ENCODE peak calls at places on chromosomes 1 and 21, in eight cellular contexts. One of them, this sample, is unnamed.

GRCh38 chr1:224343679-224344078 is 13.0 kb upstream of the CNIH4 start:
- DNase-seq in brain microvascular endothelial cell: no peak
- DNase-seq in H1: no peak
- DNase-seq in tibial nerve: no peak
- DNase-seq in left ventricle myocardium inferior: no peak
- DNase-seq in PC-3: no peak
- DNase-seq in fibroblast of lung: peak
- DNase-seq in tibial artery: no peak
- DNase-seq in this sample: no peak

GRCh38 chr1:29851666-29852065 is 615.3 kb downstream of the PTPRU start:
- DNase-seq in brain microvascular endothelial cell: no peak
- DNase-seq in H1: no peak
- DNase-seq in tibial nerve: no peak
- DNase-seq in left ventricle myocardium inferior: no peak
- DNase-seq in PC-3: peak
- DNase-seq in fibroblast of lung: no peak
- DNase-seq in tibial artery: no peak
- DNase-seq in this sample: no peak

GRCh38 chr1:165354739-165355138 is 1.8 kb downstream of the LMX1A start:
- DNase-seq in brain microvascular endothelial cell: no peak
- DNase-seq in H1: no peak
- DNase-seq in tibial nerve: no peak
- DNase-seq in left ventricle myocardium inferior: no peak
- DNase-seq in PC-3: no peak
- DNase-seq in fibroblast of lung: no peak
- DNase-seq in tibial artery: no peak
- DNase-seq in this sample: no peak

GRCh38 chr1:17135530-17135929 is 16.3 kb upstream of the PADI2 start:
- DNase-seq in brain microvascular endothelial cell: no peak
- DNase-seq in H1: no peak
- DNase-seq in tibial nerve: no peak
- DNase-seq in left ventricle myocardium inferior: no peak
- DNase-seq in PC-3: no peak
- DNase-seq in fibroblast of lung: no peak
- DNase-seq in tibial artery: no peak
- DNase-seq in this sample: no peak

GRCh38 chr1:107883562-107883961 is 81.4 kb downstream of the VAV3 start:
- DNase-seq in brain microvascular endothelial cell: no peak
- DNase-seq in H1: no peak
- DNase-seq in tibial nerve: no peak
- DNase-seq in left ventricle myocardium inferior: no peak
- DNase-seq in PC-3: no peak
- DNase-seq in fibroblast of lung: peak
- DNase-seq in tibial artery: no peak
- DNase-seq in this sample: no peak

GRCh38 chr1:98704474-98704873 is 43.0 kb downstream of the SNX7 start:
- DNase-seq in brain microvascular endothelial cell: peak
- DNase-seq in H1: no peak
- DNase-seq in tibial nerve: no peak
- DNase-seq in left ventricle myocardium inferior: no peak
- DNase-seq in PC-3: no peak
- DNase-seq in fibroblast of lung: peak
- DNase-seq in tibial artery: no peak
- DNase-seq in this sample: no peak

GRCh38 chr1:229070168-229070567 is 200.7 kb upstream of the RAB4A start:
- DNase-seq in brain microvascular endothelial cell: peak
- DNase-seq in H1: no peak
- DNase-seq in tibial nerve: peak
- DNase-seq in left ventricle myocardium inferior: peak
- DNase-seq in PC-3: peak
- DNase-seq in fibroblast of lung: peak
- DNase-seq in tibial artery: peak
- DNase-seq in this sample: peak

GRCh38 chr1:100543640-100544039 is 5.7 kb downstream of the GPR88 start:
- DNase-seq in brain microvascular endothelial cell: no peak
- DNase-seq in H1: peak
- DNase-seq in tibial nerve: no peak
- DNase-seq in left ventricle myocardium inferior: no peak
- DNase-seq in PC-3: peak
- DNase-seq in fibroblast of lung: no peak
- DNase-seq in tibial artery: no peak
- DNase-seq in this sample: peak

GRCh38 chr1:234638832-234639799 is 29.1 kb upstream of the IRF2BP2 start:
- DNase-seq in brain microvascular endothelial cell: no peak
- DNase-seq in H1: no peak
- DNase-seq in tibial nerve: no peak
- DNase-seq in left ventricle myocardium inferior: no peak
- DNase-seq in PC-3: peak
- DNase-seq in fibroblast of lung: no peak
- DNase-seq in tibial artery: no peak
- DNase-seq in this sample: no peak

GRCh38 chr1:78045850-78046778 is at the start of gene GIPC2:
- DNase-seq in brain microvascular endothelial cell: no peak
- DNase-seq in H1: peak
- DNase-seq in tibial nerve: no peak
- DNase-seq in left ventricle myocardium inferior: peak
- DNase-seq in PC-3: no peak
- DNase-seq in fibroblast of lung: peak
- DNase-seq in tibial artery: peak
- DNase-seq in this sample: peak

DNA sequence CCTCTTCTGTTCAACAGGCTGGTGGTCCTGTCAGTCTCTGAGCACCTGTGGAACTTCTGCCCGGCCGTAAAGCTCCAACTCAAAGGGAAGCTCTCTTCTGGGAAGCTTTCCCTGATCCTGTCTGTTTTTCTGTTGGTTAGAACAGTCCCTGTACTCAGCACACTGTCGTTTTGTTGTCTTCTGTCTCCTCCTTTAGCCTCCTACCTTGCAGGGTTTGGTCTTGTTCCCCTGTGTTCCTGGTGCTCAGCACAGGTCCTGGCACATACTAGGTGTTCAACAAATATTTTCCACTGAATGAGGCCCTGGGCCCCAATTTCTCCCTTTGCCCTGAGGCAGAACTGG is 328 bp upstream of the KDF1 start:
- DNase-seq in brain microvascular endothelial cell: no peak
- DNase-seq in H1: no peak
- DNase-seq in tibial nerve: no peak
- DNase-seq in left ventricle myocardium inferior: no peak
- DNase-seq in PC-3: no peak
- DNase-seq in fibroblast of lung: no peak
- DNase-seq in tibial artery: no peak
- DNase-seq in this sample: no peak
- H3K27ac ChIP-seq in brain microvascular endothelial cell: no peak
- H3K27ac ChIP-seq in H1: peak
- H3K27ac ChIP-seq in tibial nerve: no peak
- H3K27ac ChIP-seq in left ventricle myocardium inferior: no peak
- H3K27ac ChIP-seq in PC-3: no peak
- H3K27ac ChIP-seq in fibroblast of lung: no peak
- H3K27ac ChIP-seq in tibial artery: no peak
- H3K27ac ChIP-seq in this sample: no peak

GRCh38 chr1:1401457-1402010 is 2.4 kb upstream of the CCNL2 start:
- DNase-seq in brain microvascular endothelial cell: no peak
- DNase-seq in H1: no peak
- DNase-seq in tibial nerve: no peak
- DNase-seq in left ventricle myocardium inferior: no peak
- DNase-seq in PC-3: no peak
- DNase-seq in fibroblast of lung: no peak
- DNase-seq in tibial artery: no peak
- DNase-seq in this sample: no peak

GRCh38 chr1:1402081-1402900 is 3.2 kb upstream of the CCNL2 start:
- DNase-seq in brain microvascular endothelial cell: peak
- DNase-seq in H1: peak
- DNase-seq in tibial nerve: no peak
- DNase-seq in left ventricle myocardium inferior: no peak
- DNase-seq in PC-3: peak
- DNase-seq in fibroblast of lung: peak
- DNase-seq in tibial artery: no peak
- DNase-seq in this sample: peak

GRCh38 chr1:1399870-1400575 is 888 bp upstream of the CCNL2 start:
- DNase-seq in brain microvascular endothelial cell: no peak
- DNase-seq in H1: no peak
- DNase-seq in tibial nerve: no peak
- DNase-seq in left ventricle myocardium inferior: no peak
- DNase-seq in PC-3: peak
- DNase-seq in fibroblast of lung: peak
- DNase-seq in tibial artery: no peak
- DNase-seq in this sample: no peak

GRCh38 chr1:1399187-1399869 is at the start of gene CCNL2:
- DNase-seq in brain microvascular endothelial cell: peak
- DNase-seq in H1: peak
- DNase-seq in tibial nerve: peak
- DNase-seq in left ventricle myocardium inferior: peak
- DNase-seq in PC-3: peak
- DNase-seq in fibroblast of lung: peak
- DNase-seq in tibial artery: peak
- DNase-seq in this sample: peak

DNA sequence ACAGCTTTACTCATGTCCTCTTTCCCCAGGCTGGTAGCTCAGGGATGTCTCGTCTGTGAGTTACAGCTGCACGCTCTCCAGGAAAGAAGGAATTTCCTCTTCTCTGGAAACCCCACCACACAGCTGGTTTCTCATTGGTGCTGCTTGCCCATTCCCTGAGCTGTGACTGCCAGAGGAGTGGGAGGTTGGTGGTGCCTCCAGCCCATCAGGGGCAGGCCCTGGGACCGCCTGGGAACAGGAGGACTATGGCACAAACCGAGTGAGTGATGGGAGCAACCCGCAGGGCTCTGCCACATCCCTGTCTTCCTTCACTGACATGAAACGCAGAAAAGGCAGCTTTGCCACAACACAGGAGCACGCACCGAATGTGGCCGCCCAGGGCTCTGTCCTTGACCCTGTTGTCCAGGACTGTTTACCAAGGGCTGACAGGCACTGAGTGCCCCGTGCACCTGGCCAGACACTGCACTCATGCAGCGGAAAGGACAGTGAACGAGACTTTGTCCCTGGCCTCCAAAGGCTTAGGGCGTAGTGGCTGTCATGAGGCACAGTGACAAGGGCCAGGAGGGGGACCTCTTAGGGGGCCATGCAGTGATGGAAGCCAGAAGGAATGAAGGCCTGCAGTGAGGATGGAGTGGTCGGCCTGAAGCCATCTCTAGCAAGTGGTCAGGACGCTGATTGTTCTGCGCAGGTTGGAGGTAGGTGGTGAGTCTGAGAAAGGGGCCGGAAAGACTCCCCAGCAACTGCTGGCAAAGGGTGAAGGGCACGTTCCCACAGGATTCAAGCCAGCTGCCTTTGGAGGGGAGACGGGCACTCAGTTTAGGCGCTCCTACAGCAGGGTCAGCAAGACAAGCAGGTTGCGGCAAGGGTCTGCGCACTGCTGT is 1.7 kb upstream of the CCNL2 start:
- DNase-seq in brain microvascular endothelial cell: no peak
- DNase-seq in H1: no peak
- DNase-seq in tibial nerve: no peak
- DNase-seq in left ventricle myocardium inferior: no peak
- DNase-seq in PC-3: no peak
- DNase-seq in fibroblast of lung: no peak
- DNase-seq in tibial artery: no peak
- DNase-seq in this sample: no peak
- H3K4me3 ChIP-seq in brain microvascular endothelial cell: peak
- H3K4me3 ChIP-seq in H1: peak
- H3K4me3 ChIP-seq in tibial nerve: no peak
- H3K4me3 ChIP-seq in left ventricle myocardium inferior: peak
- H3K4me3 ChIP-seq in PC-3: peak
- H3K4me3 ChIP-seq in fibroblast of lung: peak
- H3K4me3 ChIP-seq in tibial artery: peak
- H3K4me3 ChIP-seq in this sample: peak

GRCh38 chr21:31786164-31786920 is 54.4 kb upstream of the SCAF4 start:
- DNase-seq in brain microvascular endothelial cell: no peak
- DNase-seq in H1: no peak
- DNase-seq in tibial nerve: no peak
- DNase-seq in left ventricle myocardium inferior: no peak
- DNase-seq in PC-3: no peak
- DNase-seq in fibroblast of lung: no peak
- DNase-seq in tibial artery: no peak
- DNase-seq in this sample: no peak

GRCh38 chr21:31777857-31778256 is 45.9 kb upstream of the SCAF4 start:
- DNase-seq in brain microvascular endothelial cell: no peak
- DNase-seq in H1: no peak
- DNase-seq in tibial nerve: no peak
- DNase-seq in left ventricle myocardium inferior: no peak
- DNase-seq in PC-3: no peak
- DNase-seq in fibroblast of lung: no peak
- DNase-seq in tibial artery: no peak
- DNase-seq in this sample: no peak

GRCh38 chr21:31781737-31782136 is 49.8 kb upstream of the SCAF4 start:
- DNase-seq in brain microvascular endothelial cell: peak
- DNase-seq in H1: no peak
- DNase-seq in tibial nerve: peak
- DNase-seq in left ventricle myocardium inferior: peak
- DNase-seq in PC-3: peak
- DNase-seq in fibroblast of lung: peak
- DNase-seq in tibial artery: no peak
- DNase-seq in this sample: peak

GRCh38 chr21:31780944-31781343 is 49.0 kb upstream of the SCAF4 start:
- DNase-seq in brain microvascular endothelial cell: no peak
- DNase-seq in H1: no peak
- DNase-seq in tibial nerve: no peak
- DNase-seq in left ventricle myocardium inferior: no peak
- DNase-seq in PC-3: peak
- DNase-seq in fibroblast of lung: no peak
- DNase-seq in tibial artery: no peak
- DNase-seq in this sample: no peak
- TF ChIP-seq CTCF in brain microvascular endothelial cell: no peak
- TF ChIP-seq CTCF in H1: peak
- TF ChIP-seq CTCF in tibial nerve: no peak
- TF ChIP-seq CTCF in left ventricle myocardium inferior: no peak
- TF ChIP-seq CTCF in PC-3: peak
- TF ChIP-seq CTCF in fibroblast of lung: no peak
- TF ChIP-seq CTCF in tibial artery: no peak
- TF ChIP-seq CTCF in this sample: no peak

DNA sequence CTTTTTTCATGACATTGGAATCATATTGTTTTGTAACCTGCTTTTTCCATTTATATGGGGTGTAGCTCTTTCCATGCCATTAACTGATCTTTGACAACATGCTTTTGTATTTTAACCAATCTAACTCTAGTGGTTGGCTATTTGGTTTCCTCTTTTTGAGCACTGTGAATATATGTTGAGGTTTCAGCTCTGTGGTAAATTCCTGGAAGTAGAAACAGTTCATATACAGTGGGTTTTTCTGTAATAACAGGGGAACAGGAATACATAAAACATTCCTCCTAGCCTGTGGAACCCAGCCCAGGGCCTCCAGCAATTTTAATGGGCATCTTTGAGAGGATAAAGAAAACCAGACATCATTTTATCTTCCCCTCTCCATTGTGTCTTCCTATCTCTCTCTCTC is 17.4 kb downstream of the AZIN2 start:
- DNase-seq in brain microvascular endothelial cell: no peak
- DNase-seq in H1: no peak
- DNase-seq in tibial nerve: no peak
- DNase-seq in left ventricle myocardium inferior: no peak
- DNase-seq in PC-3: no peak
- DNase-seq in fibroblast of lung: peak
- DNase-seq in tibial artery: no peak
- DNase-seq in this sample: no peak
- H3K27ac ChIP-seq in brain microvascular endothelial cell: peak
- H3K27ac ChIP-seq in H1: no peak
- H3K27ac ChIP-seq in tibial nerve: peak
- H3K27ac ChIP-seq in left ventricle myocardium inferior: no peak
- H3K27ac ChIP-seq in PC-3: peak
- H3K27ac ChIP-seq in fibroblast of lung: peak
- H3K27ac ChIP-seq in tibial artery: no peak
- H3K27ac ChIP-seq in this sample: no peak

GRCh38 chr1:205451202-205451601 is 4.6 kb downstream of the BLACAT1 start:
- DNase-seq in brain microvascular endothelial cell: no peak
- DNase-seq in H1: peak
- DNase-seq in tibial nerve: no peak
- DNase-seq in left ventricle myocardium inferior: no peak
- DNase-seq in PC-3: no peak
- DNase-seq in fibroblast of lung: no peak
- DNase-seq in tibial artery: no peak
- DNase-seq in this sample: no peak
- H3K4me3 ChIP-seq in brain microvascular endothelial cell: no peak
- H3K4me3 ChIP-seq in H1: peak
- H3K4me3 ChIP-seq in tibial nerve: no peak
- H3K4me3 ChIP-seq in left ventricle myocardium inferior: no peak
- H3K4me3 ChIP-seq in PC-3: no peak
- H3K4me3 ChIP-seq in fibroblast of lung: no peak
- H3K4me3 ChIP-seq in tibial artery: no peak
- H3K4me3 ChIP-seq in this sample: no peak

This sample was measured in A673.